ENCODE peak calls at places on chromosomes 3 and 15, in eight cellular contexts. Z is RCC 7860, Y is fibroblast of pulmonary artery, S is psoas muscle, J is cardiac fibroblast, I is HCEC 1CT, G is occipital lobe, B is NCI-H2081. W is an unnamed sample.

GRCh38 chr3:14497321-14497720 is 42.8 kb downstream of the GRIP2 start:
- DNase-seq in Z (no peak), Y (no peak), S (no peak), J (no peak), I (no peak), G (no peak), B (no peak), W (no peak)

GRCh38 chr15:58355352-58355964 is 76.3 kb upstream of the LIPC start:
- DNase-seq in Z (no peak), Y (no peak), S (no peak), J (no peak), I (no peak), G (no peak), B (peak; percentile 46), W (no peak)

GRCh38 chr3:195086885-195087284 is 184.1 kb downstream of the XXYLT1 start:
- DNase-seq in Z (no peak), Y (no peak), S (no peak), J (no peak), I (no peak), G (no peak), B (no peak), W (no peak)

GRCh38 chr15:41993447-41994170 is 21.3 kb upstream of the EHD4 start:
- DNase-seq in Z (no peak), Y (no peak), S (no peak), J (no peak), I (no peak), G (no peak), B (no peak), W (no peak)

GRCh38 chr15:87591042-87591441 is 665.5 kb downstream of the NTRK3 start:
- DNase-seq in Z (no peak), Y (no peak), S (no peak), J (no peak), I (no peak), G (no peak), B (no peak), W (no peak)

GRCh38 chr15:76533060-76533955 is 196.7 kb downstream of the ISL2 start:
- DNase-seq in Z (no peak), Y (peak; percentile 17), S (no peak), J (no peak), I (peak; percentile 67), G (no peak), B (peak; percentile 61), W (no peak)

GRCh38 chr15:67172172-67172571 is 82.3 kb downstream of the AAGAB start:
- DNase-seq in Z (no peak), Y (no peak), S (no peak), J (no peak), I (peak; percentile 41), G (no peak), B (no peak), W (no peak)

GRCh38 chr15:66761723-66762595 is 59.9 kb downstream of the SMAD6 start:
- DNase-seq in Z (peak; percentile 28), Y (peak; percentile 50), S (no peak), J (peak; percentile 62), I (no peak), G (no peak), B (no peak), W (no peak)

GRCh38 chr15:91946914-91947313 is 93.4 kb downstream of the SLCO3A1 start:
- DNase-seq in Z (no peak), Y (no peak), S (no peak), J (no peak), I (no peak), G (no peak), B (no peak), W (no peak)

GRCh38 chr15:85443593-85444328 is 63.4 kb downstream of the AKAP13 start:
- DNase-seq in Z (peak; percentile 67), Y (peak; percentile 65), S (no peak), J (peak; percentile 56), I (peak; percentile 21), G (no peak), B (peak; percentile 25), W (no peak)

GRCh38 chr3:33980252-33980651 is 181.8 kb downstream of the PDCD6IP start:
- DNase-seq in Z (peak; percentile 90), Y (peak; percentile 64), S (no peak), J (peak; percentile 59), I (peak; percentile 74), G (no peak), B (peak; percentile 1), W (no peak)

GRCh38 chr3:154795582-154795981 is 284.5 kb upstream of the MME start:
- DNase-seq in Z (peak; percentile 94), Y (peak; percentile 88), S (no peak), J (peak; percentile 66), I (peak; percentile 97), G (no peak), B (no peak), W (no peak)

GRCh38 chr15:36498401-36498800 is 81.0 kb upstream of the CDIN1 start:
- DNase-seq in Z (no peak), Y (peak; percentile 28), S (no peak), J (peak; percentile 5), I (no peak), G (no peak), B (no peak), W (no peak)

GRCh38 chr15:85897818-85898717 is 103.3 kb upstream of the KLHL25 start:
- DNase-seq in Z (no peak), Y (no peak), S (no peak), J (no peak), I (no peak), G (no peak), B (no peak), W (no peak)

GRCh38 chr3:8446845-8447244 is 54.8 kb upstream of the LMCD1 start:
- DNase-seq in Z (no peak), Y (no peak), S (no peak), J (no peak), I (no peak), G (no peak), B (no peak), W (no peak)

GRCh38 chr3:87792532-87793321 is 266.1 kb downstream of the CGGBP1 start:
- DNase-seq in Z (no peak), Y (no peak), S (no peak), J (no peak), I (no peak), G (no peak), B (peak; percentile 0), W (no peak)

GRCh38 chr15:63052961-63053698 is 10.6 kb downstream of the TPM1 start:
- DNase-seq in Z (peak; percentile 50), Y (no peak), S (peak; percentile 61), J (peak; percentile 58), I (peak; percentile 76), G (no peak), B (no peak), W (no peak)

GRCh38 chr3:42129014-42129953 is 38.1 kb downstream of the TRAK1 start:
- DNase-seq in Z (no peak), Y (no peak), S (no peak), J (no peak), I (no peak), G (no peak), B (peak; percentile 3), W (no peak)

GRCh38 chr3:48155122-48155521 is 33.1 kb downstream of the CDC25A start:
- DNase-seq in Z (peak; percentile 75), Y (peak; percentile 62), S (no peak), J (peak; percentile 41), I (peak; percentile 85), G (no peak), B (no peak), W (no peak)

GRCh38 chr3:159989973-159990846 is 1.6 kb downstream of the IL12A start:
- DNase-seq in Z (no peak), Y (no peak), S (no peak), J (no peak), I (no peak), G (no peak), B (peak; percentile 40), W (no peak)

GRCh38 chr3:126663750-126664149 is 8.8 kb upstream of the TXNRD3 start:
- DNase-seq in Z (no peak), Y (no peak), S (no peak), J (no peak), I (no peak), G (no peak), B (no peak), W (no peak)

GRCh38 chr15:38809621-38810020 is 245.0 kb upstream of the RASGRP1 start:
- DNase-seq in Z (no peak), Y (peak; percentile 38), S (no peak), J (peak; percentile 36), I (no peak), G (no peak), B (no peak), W (no peak)

GRCh38 chr3:46913644-46914043 is 36.1 kb downstream of the PTH1R start:
- DNase-seq in Z (peak; percentile 87), Y (peak; percentile 89), S (peak; percentile 31), J (peak; percentile 80), I (no peak), G (no peak), B (peak; percentile 91), W (no peak)

GRCh38 chr3:134677196-134677986 is 26.6 kb upstream of the KY start:
- DNase-seq in Z (no peak), Y (peak; percentile 11), S (no peak), J (peak; percentile 11), I (no peak), G (peak; percentile 26), B (no peak), W (no peak)

GRCh38 chr3:160686955-160687535 is 10.1 kb downstream of the ARL14 start:
- DNase-seq in Z (peak; percentile 18), Y (peak; percentile 48), S (no peak), J (peak; percentile 38), I (peak; percentile 41), G (no peak), B (no peak), W (no peak)

GRCh38 chr3:38583688-38584087 is 65.8 kb downstream of the SCN5A start:
- DNase-seq in Z (no peak), Y (no peak), S (no peak), J (no peak), I (no peak), G (no peak), B (no peak), W (no peak)

GRCh38 chr3:197494366-197495058 is 61.3 kb downstream of the BDH1 start:
- DNase-seq in Z (no peak), Y (no peak), S (no peak), J (no peak), I (no peak), G (no peak), B (peak; percentile 39), W (no peak)

GRCh38 chr3:66493464-66494099 is 7.2 kb downstream of the LRIG1 start:
- DNase-seq in Z (no peak), Y (no peak), S (no peak), J (no peak), I (no peak), G (no peak), B (no peak), W (no peak)

GRCh38 chr3:41881233-41881821 is 80.6 kb downstream of the ULK4 start:
- DNase-seq in Z (peak; percentile 27), Y (peak; percentile 67), S (no peak), J (peak; percentile 63), I (peak; percentile 43), G (no peak), B (peak; percentile 8), W (no peak)